ENCODE peak calls at places on chromosomes 13 and 19, in seven cellular contexts. X is stomach, R is HCT116, H is GM20000, G is activated B cell treated with CpG ODN at 0.5 μM for 24 hours, P is sigmoid colon, C is fibroblast of pulmonary artery. U is an unnamed sample.

GRCh38 chr13:29905845-29906244 is 55.4 kb upstream of the UBL3 start:
- DNase-seq in R (no peak), C (peak; percentile 57), X (peak; percentile 71), H (no peak), G (no peak), P (no peak), U (no peak)

GRCh38 chr19:14328406-14328805 is 52.8 kb upstream of the ADGRE5 start:
- DNase-seq in H (no peak), R (no peak), C (no peak), P (no peak), G (no peak), X (no peak), U (no peak)

GRCh38 chr19:4502282-4503223 is 15.7 kb downstream of the PLIN4 start:
- DNase-seq in X (no peak), R (no peak), G (no peak), H (no peak), C (no peak), P (peak; percentile 62), U (no peak)

GRCh38 chr13:78572459-78572858 is 30.9 kb downstream of the POU4F1 start:
- DNase-seq in X (no peak), G (no peak), P (no peak), C (no peak), H (no peak), R (no peak), U (no peak)

GRCh38 chr13:20401958-20402856 is 123.5 kb downstream of the CRYL1 start:
- DNase-seq in X (peak; percentile 15), R (no peak), P (peak; percentile 40), C (peak; percentile 36), G (no peak), H (no peak), U (no peak)

GRCh38 chr19:48856921-48857320 is 11.5 kb downstream of the PLEKHA4 start:
- DNase-seq in R (no peak), X (no peak), C (no peak), G (no peak), P (no peak), H (no peak), U (no peak)

GRCh38 chr19:5038631-5039271 is 69.8 kb downstream of the KDM4B start:
- DNase-seq in C (peak; percentile 28), P (no peak), G (no peak), R (no peak), X (peak; percentile 40), H (no peak), U (no peak)

GRCh38 chr19:39413269-39413902 is 917 bp downstream of the PLEKHG2 start:
- DNase-seq in P (peak; percentile 91), H (peak; percentile 66), G (peak; percentile 48), R (no peak), C (peak; percentile 72), X (no peak), U (peak; percentile 73)

GRCh38 chr13:107807306-107808073 is 407.8 kb downstream of the LIG4 start:
- DNase-seq in G (no peak), P (no peak), C (peak; percentile 25), H (no peak), X (no peak), R (no peak), U (no peak)

GRCh38 chr13:74751739-74752138 is 617.5 kb upstream of the KLF12 start:
- DNase-seq in P (no peak), X (no peak), H (no peak), G (no peak), R (no peak), C (no peak), U (no peak)

GRCh38 chr13:79483302-79483701 is 2.3 kb downstream of the NDFIP2 start:
- DNase-seq in C (no peak), X (no peak), H (no peak), P (no peak), G (no peak), R (no peak), U (no peak)

GRCh38 chr19:41265376-41266153 is 1.4 kb downstream of the HNRNPUL1 start:
- DNase-seq in R (no peak), G (no peak), P (peak; percentile 64), X (peak; percentile 27), C (peak; percentile 26), H (peak; percentile 34), U (peak; percentile 32)

GRCh38 chr13:110575322-110576069 is 14.0 kb upstream of the RAB20 start:
- DNase-seq in X (peak; percentile 49), R (no peak), C (peak; percentile 21), G (no peak), H (peak; percentile 77), P (no peak), U (peak; percentile 72)
- TF ChIP-seq CTCF in X (no peak), R (no peak), C (no peak), G (no peak), H (no peak), P (no peak), U (no peak)

GRCh38 chr13:106407338-106407737 is 128.1 kb downstream of the EFNB2 start:
- DNase-seq in G (no peak), X (no peak), H (no peak), P (no peak), C (no peak), R (no peak), U (no peak)

GRCh38 chr13:106401081-106401480 is 134.4 kb downstream of the EFNB2 start:
- DNase-seq in P (no peak), H (no peak), R (no peak), X (no peak), G (no peak), C (peak; percentile 21), U (no peak)

GRCh38 chr13:106400282-106400681 is 135.2 kb downstream of the EFNB2 start:
- DNase-seq in C (no peak), R (no peak), G (no peak), X (no peak), P (no peak), H (no peak), U (no peak)

GRCh38 chr13:106405731-106406130 is 129.7 kb downstream of the EFNB2 start:
- DNase-seq in H (no peak), X (no peak), C (no peak), P (no peak), R (no peak), G (no peak), U (no peak)

DNA sequence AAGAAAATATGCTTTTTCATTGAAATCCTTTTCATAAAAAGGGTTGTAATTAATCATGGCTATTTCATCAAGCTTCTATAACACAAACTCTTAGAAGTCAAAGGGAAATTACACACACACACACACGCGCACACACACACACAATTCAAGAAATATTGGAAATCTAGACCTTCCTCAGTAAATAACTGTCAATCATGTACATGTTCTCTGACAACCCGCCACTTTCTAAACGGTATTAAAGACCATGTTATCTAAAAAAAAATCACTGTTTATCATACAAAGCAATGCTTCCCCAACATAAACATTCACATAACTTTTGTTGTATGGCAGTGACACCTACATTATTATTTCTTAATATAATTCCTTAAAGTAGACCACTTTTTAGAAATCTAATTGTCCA is 132.2 kb downstream of the EFNB2 start:
- DNase-seq in G (no peak), C (no peak), X (no peak), R (no peak), P (no peak), H (no peak), U (no peak)
- TF ChIP-seq CTCF in G (no peak), C (no peak), X (no peak), R (no peak), P (no peak), H (no peak), U (no peak)

GRCh38 chr19:35744688-35745327 is 410 bp downstream of the U2AF1L4 start:
- DNase-seq in G (peak; percentile 83), R (peak; percentile 93), H (peak; percentile 79), P (peak; percentile 99), X (peak; percentile 96), C (peak; percentile 96), U (peak; percentile 90)
- TF ChIP-seq CTCF in G (no peak), R (no peak), H (no peak), P (no peak), X (peak; percentile 23), C (peak; percentile 45), U (peak; percentile 41)

GRCh38 chr13:106028916-106029315 is 506.5 kb downstream of the EFNB2 start:
- DNase-seq in X (no peak), H (no peak), P (no peak), R (no peak), C (no peak), G (no peak), U (no peak)

GRCh38 chr13:106034201-106034600 is 501.3 kb downstream of the EFNB2 start:
- DNase-seq in X (no peak), C (peak; percentile 33), P (no peak), H (no peak), R (no peak), G (no peak), U (no peak)

GRCh38 chr13:106029901-106030300 is 505.6 kb downstream of the EFNB2 start:
- DNase-seq in R (no peak), C (no peak), X (no peak), H (no peak), P (no peak), G (no peak), U (no peak)

GRCh38 chr13:106036870-106037269 is 498.6 kb downstream of the EFNB2 start:
- DNase-seq in X (no peak), R (peak; percentile 6), C (no peak), P (no peak), G (no peak), H (no peak), U (no peak)

DNA sequence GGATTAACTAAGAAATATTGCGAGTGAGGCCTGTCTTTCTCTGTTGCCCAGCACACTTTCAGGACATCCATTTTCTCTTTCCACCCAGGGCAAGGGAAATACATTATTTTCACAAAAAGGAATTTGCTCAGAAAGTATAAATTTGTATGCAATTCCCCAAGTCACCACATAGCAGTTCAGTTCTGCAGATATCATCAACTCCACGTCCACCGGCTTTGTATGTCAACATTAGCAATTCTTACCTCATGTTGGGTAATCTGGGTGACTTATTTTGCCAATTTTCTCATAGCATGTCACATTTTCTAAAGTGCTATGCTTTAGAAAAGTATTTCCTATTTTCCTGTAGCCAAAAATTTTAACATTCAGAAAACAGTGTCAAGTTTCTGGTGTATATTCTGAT is 501.8 kb downstream of the EFNB2 start:
- DNase-seq in G (no peak), X (no peak), P (no peak), H (no peak), C (peak; percentile 84), R (no peak), U (no peak)
- TF ChIP-seq CTCF in G (no peak), X (peak; percentile 10), P (no peak), H (no peak), C (peak; percentile 48), R (no peak), U (no peak)

DNA sequence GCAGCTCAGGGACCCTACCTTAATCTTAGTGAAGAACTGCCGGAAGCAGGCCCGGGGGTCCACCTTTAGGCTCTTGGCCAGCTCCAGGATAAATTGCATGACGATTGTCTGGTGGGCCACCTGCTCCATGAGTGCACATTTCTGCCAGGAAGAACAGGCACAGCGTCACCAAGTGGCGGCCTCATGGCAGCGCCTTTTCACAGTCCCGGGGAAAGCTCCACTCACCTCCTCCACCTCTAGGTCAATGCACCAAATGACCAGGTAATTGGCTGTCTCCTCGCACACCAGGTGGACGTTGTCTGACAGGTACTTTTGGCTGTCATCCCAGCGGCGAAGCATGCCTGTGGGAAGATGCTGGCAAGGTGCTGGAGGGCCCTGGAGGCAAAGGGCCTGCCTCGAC is 8.3 kb downstream of the CDC37 start:
- DNase-seq in C (no peak), H (peak; percentile 11), P (no peak), G (no peak), R (no peak), X (no peak), U (no peak)
- TF ChIP-seq CTCF in C (no peak), H (no peak), P (no peak), G (no peak), R (no peak), X (no peak), U (no peak)

U was measured in GM06990.